ENCODE peak calls at places on chromosome 9, in five cellular contexts. J, R, L, C and K are unnamed samples.

GRCh38 chr9:116115731-116116353 is 37.7 kb upstream of the PAPPA start:
- DNase-seq in L (no peak), J (peak; percentile 70), R (peak; percentile 37), C (no peak), K (no peak)

GRCh38 chr9:110207071-110207923 is 662 bp downstream of the C9orf152 start:
- DNase-seq in R (no peak), L (peak; percentile 79), C (no peak), J (no peak), K (no peak)

GRCh38 chr9:136182850-136183422 is 22.0 kb downstream of the LHX3 start:
- DNase-seq in J (no peak), C (no peak), R (no peak), L (no peak), K (no peak)

GRCh38 chr9:113649054-113649453 is 185.5 kb downstream of the RGS3 start:
- DNase-seq in J (peak; percentile 78), C (no peak), R (no peak), L (no peak), K (no peak)

GRCh38 chr9:123738664-123739063 is 191.3 kb downstream of the DENND1A start:
- DNase-seq in R (no peak), L (no peak), C (no peak), J (no peak), K (no peak)

GRCh38 chr9:127250896-127251391 is 13.6 kb upstream of the GARNL3 start:
- DNase-seq in R (no peak), J (no peak), L (no peak), C (no peak), K (no peak)

GRCh38 chr9:744790-745456 is 96.6 kb upstream of the DMRT1 start:
- DNase-seq in J (peak; percentile 30), R (no peak), C (no peak), L (no peak), K (no peak)

GRCh38 chr9:36396985-36397384 is 3.1 kb downstream of the RNF38 start:
- DNase-seq in C (no peak), L (no peak), J (peak; percentile 44), R (no peak), K (peak; percentile 14)

GRCh38 chr9:93223241-93224180 is 39.6 kb downstream of the WNK2 start:
- DNase-seq in L (no peak), R (peak; percentile 4), J (peak; percentile 70), C (no peak), K (peak; percentile 77)

GRCh38 chr9:114851301-114851700 is 45.5 kb upstream of the TNFSF15 start:
- DNase-seq in R (no peak), C (no peak), L (no peak), J (no peak), K (no peak)

GRCh38 chr9:105055922-105056321 is 128.0 kb upstream of the ABCA1 start:
- DNase-seq in L (no peak), C (no peak), R (no peak), J (peak; percentile 74), K (no peak)

GRCh38 chr9:136316896-136317676 is 10.3 kb upstream of the GPSM1 start:
- DNase-seq in R (no peak), J (no peak), L (no peak), C (no peak), K (no peak)

GRCh38 chr9:133067006-133067405 is 5.2 kb downstream of the CEL start:
- DNase-seq in J (no peak), C (no peak), L (no peak), R (no peak), K (no peak)

GRCh38 chr9:91117959-91118651 is 243.6 kb downstream of the AUH start:
- DNase-seq in C (peak; percentile 92), J (peak; percentile 95), R (no peak), L (peak; percentile 89), K (no peak)

GRCh38 chr9:133960568-133961129 is 31.5 kb downstream of the VAV2 start:
- DNase-seq in C (no peak), J (no peak), L (no peak), R (no peak), K (no peak)

GRCh38 chr9:116543731-116544400 is 143.2 kb upstream of the TRIM32 start:
- DNase-seq in J (peak; percentile 65), L (no peak), R (no peak), C (no peak), K (no peak)

GRCh38 chr9:15349892-15350761 is 43.1 kb upstream of the TTC39B start:
- DNase-seq in C (no peak), L (no peak), R (no peak), J (peak; percentile 6), K (peak; percentile 8)

GRCh38 chr9:133693116-133693515 is 45.0 kb downstream of the SARDH start:
- DNase-seq in C (no peak), L (no peak), J (no peak), R (no peak), K (no peak)

GRCh38 chr9:93436218-93436617 is 15.3 kb upstream of the FAM120A start:
- DNase-seq in L (no peak), J (peak; percentile 12), R (no peak), C (no peak), K (no peak)

GRCh38 chr9:136332482-136332983 is 5.2 kb downstream of the GPSM1 start:
- DNase-seq in J (no peak), R (no peak), C (no peak), L (no peak), K (no peak)

GRCh38 chr9:88258587-88258986 is 120.3 kb upstream of the SPATA31C2 start:
- DNase-seq in C (no peak), R (no peak), J (no peak), L (no peak), K (no peak)

GRCh38 chr9:91817493-91818225 is 132.4 kb downstream of the ROR2 start:
- DNase-seq in J (peak; percentile 100), L (no peak), R (peak; percentile 91), C (no peak), K (no peak)

GRCh38 chr9:95736370-95736769 is 139.1 kb upstream of the ERCC6L2 start:
- DNase-seq in R (no peak), L (no peak), C (no peak), J (no peak), K (no peak)

GRCh38 chr9:108104991-108105390 is 615.4 kb upstream of the KLF4 start:
- DNase-seq in R (no peak), J (no peak), C (no peak), L (no peak), K (no peak)

GRCh38 chr9:110835404-110835803 is 166.8 kb downstream of the MUSK start:
- DNase-seq in C (no peak), L (no peak), R (peak; percentile 74), J (peak; percentile 68), K (no peak)

GRCh38 chr9:4622016-4622415 is 40.1 kb upstream of the PLPP6 start:
- DNase-seq in L (no peak), R (no peak), C (no peak), J (no peak), K (no peak)

GRCh38 chr9:82490019-82490499 is 501.5 kb downstream of the SPATA31D1 start:
- DNase-seq in R (peak; percentile 53), C (no peak), J (peak; percentile 80), L (no peak), K (peak; percentile 85)

GRCh38 chr9:82488702-82489578 is 500.4 kb downstream of the SPATA31D1 start:
- DNase-seq in C (no peak), J (peak; percentile 97), R (peak; percentile 69), L (no peak), K (peak; percentile 22)

GRCh38 chr9:82488319-82488701 is 499.7 kb downstream of the SPATA31D1 start:
- DNase-seq in C (no peak), J (no peak), L (no peak), R (peak; percentile 7), K (no peak)

GRCh38 chr9:82491604-82492003 is 503.0 kb downstream of the SPATA31D1 start:
- DNase-seq in R (no peak), C (no peak), L (no peak), J (no peak), K (no peak)

GRCh38 chr9:82489579-82489915 is 501.0 kb downstream of the SPATA31D1 start:
- DNase-seq in L (no peak), C (no peak), J (peak; percentile 46), R (no peak), K (no peak)
- H3K27ac ChIP-seq in L (peak overlapping the region; percentile 71), C (no peak overlapping the region), J (no peak overlapping the region), R (no peak overlapping the region), K (peak overlapping the region; percentile 15)

GRCh38 chr9:130304141-130304540 is 38.6 kb downstream of the HMCN2 start:
- DNase-seq in C (no peak), L (no peak), R (no peak), J (no peak), K (no peak)
- H3K27ac ChIP-seq in C (no peak overlapping the region), L (no peak overlapping the region), R (no peak overlapping the region), J (no peak overlapping the region), K (no peak overlapping the region)

DNA sequence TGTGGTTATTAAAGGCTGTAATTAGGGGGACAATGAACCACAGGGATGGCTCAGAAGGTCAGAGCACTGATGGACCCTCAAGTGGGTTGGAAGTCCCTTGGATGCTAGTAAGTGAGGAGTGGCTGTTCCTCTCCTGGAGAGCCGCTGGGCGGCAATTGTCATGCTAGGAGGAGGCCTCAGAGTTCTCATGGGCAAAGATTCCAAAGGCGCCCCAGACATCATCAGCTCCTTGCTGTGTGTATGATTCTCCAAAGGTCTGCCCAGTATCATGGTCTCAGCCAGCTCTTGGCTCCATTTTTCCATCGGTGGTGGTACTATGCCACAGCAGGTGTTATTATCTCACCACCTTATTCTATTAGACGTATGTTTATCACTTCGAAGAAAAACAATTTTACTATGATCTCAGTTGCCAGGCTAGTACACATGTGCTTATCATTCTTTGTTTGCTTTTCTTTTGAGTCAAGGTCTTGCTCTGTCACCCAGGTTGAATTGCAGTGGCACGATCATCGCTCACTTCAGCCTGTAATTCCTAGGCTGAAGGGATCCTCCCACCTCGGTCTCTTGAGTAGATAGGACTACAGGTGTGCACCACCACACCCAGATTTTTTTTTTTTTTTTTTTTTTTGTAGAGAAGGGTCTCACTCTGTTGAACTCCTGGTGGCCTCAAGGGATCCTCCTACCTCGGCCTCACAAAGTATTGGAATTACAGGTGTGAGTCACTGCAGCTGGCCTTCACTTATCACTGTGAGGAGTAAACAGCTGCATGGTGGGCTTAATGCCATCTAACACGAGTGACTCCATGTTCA is 46.8 kb downstream of the EXOSC2 start:
- DNase-seq in J (no peak), L (no peak), C (no peak), R (no peak), K (no peak)
- H3K27ac ChIP-seq in J (no peak overlapping the region), L (no peak overlapping the region), C (no peak overlapping the region), R (no peak overlapping the region), K (no peak overlapping the region)

GRCh38 chr9:89440046-89440445 is 57.9 kb downstream of the SEMA4D start:
- DNase-seq in J (no peak), R (no peak), C (no peak), L (no peak), K (no peak)
- H3K27ac ChIP-seq in J (no peak overlapping the region), R (no peak overlapping the region), C (no peak overlapping the region), L (peak overlapping the region; percentile 80), K (peak overlapping the region; percentile 14)